ENCODE peak calls at places on chromosome 1, in five cellular contexts. N, U, R, V and C are unnamed samples.
A peak's percentile ranks its signal among the peaks of the same experiment; 100 is the strongest.

GRCh38 chr1:5364591-5364990 is 627.6 kb downstream of the NPHP4 start:
- DNase-seq in R (no peak), U (no peak), N (no peak), V (no peak), C (no peak)

GRCh38 chr1:155052412-155053400 is 1.6 kb downstream of the ADAM15 start:
- DNase-seq in V (no peak), R (no peak), U (no peak), N (peak; percentile 39), C (no peak)

GRCh38 chr1:91924146-91924545 is 25.1 kb upstream of the BRDT start:
- DNase-seq in R (peak; percentile 75), N (no peak), V (peak; percentile 26), U (peak; percentile 73), C (no peak)

GRCh38 chr1:213989740-213990472 is 2.1 kb downstream of the PROX1 start:
- DNase-seq in V (no peak), N (no peak), U (no peak), R (no peak), C (no peak)

GRCh38 chr1:27527223-27527856 is 37.4 kb upstream of the WASF2 start:
- DNase-seq in V (no peak), U (no peak), N (peak; percentile 79), R (no peak), C (peak; percentile 39)

GRCh38 chr1:219088778-219089557 is 84.7 kb upstream of the LYPLAL1 start:
- DNase-seq in V (peak; percentile 73), N (peak; percentile 26), U (peak; percentile 26), R (peak; percentile 98), C (no peak)

GRCh38 chr1:16173447-16174260 is 17.8 kb upstream of the EPHA2 start:
- DNase-seq in U (no peak), N (peak; percentile 83), V (peak; percentile 31), R (peak; percentile 83), C (no peak)

GRCh38 chr1:195820925-195821324 is 787.3 kb downstream of the KCNT2 start:
- DNase-seq in N (no peak), U (no peak), R (no peak), V (no peak), C (no peak)

GRCh38 chr1:223819730-223820514 is 25.8 kb downstream of the TP53BP2 start:
- DNase-seq in V (no peak), R (peak; percentile 74), N (no peak), U (no peak), C (no peak)

GRCh38 chr1:6350416-6351088 is 43.0 kb downstream of the ACOT7 start:
- DNase-seq in N (peak; percentile 96), U (no peak), V (no peak), R (no peak), C (no peak)

GRCh38 chr1:3132685-3133084 is 63.7 kb downstream of the PRDM16 start:
- DNase-seq in U (no peak), V (no peak), N (no peak), R (no peak), C (no peak)

GRCh38 chr1:153903841-153904455 is 18.8 kb downstream of the GATAD2B start:
- DNase-seq in N (no peak), V (no peak), R (peak; percentile 38), U (no peak), C (no peak)

GRCh38 chr1:228697209-228698016 is 37.9 kb upstream of the RHOU start:
- DNase-seq in V (no peak), R (peak; percentile 87), U (peak; percentile 29), N (peak; percentile 81), C (no peak)

GRCh38 chr1:158149577-158150269 is 31.0 kb upstream of the CD1D start:
- DNase-seq in V (peak; percentile 70), U (peak; percentile 91), R (peak; percentile 99), N (peak; percentile 97), C (peak; percentile 86)

GRCh38 chr1:218347316-218347712 is 2.2 kb downstream of the TGFB2 start:
- DNase-seq in N (no peak), U (no peak), V (no peak), R (peak; percentile 60), C (no peak)

GRCh38 chr1:110239491-110240430 is 29.6 kb downstream of the KCNC4 start:
- DNase-seq in N (no peak), U (no peak), R (peak; percentile 60), V (peak; percentile 24), C (no peak)

GRCh38 chr1:112541299-112541698 is 32.5 kb downstream of the WNT2B start:
- DNase-seq in V (no peak), N (no peak), U (no peak), R (no peak), C (no peak)

GRCh38 chr1:161198877-161199431 is at the start of gene ADAMTS4:
- DNase-seq in V (peak; percentile 68), U (no peak), N (no peak), R (peak; percentile 97), C (no peak)

GRCh38 chr1:53220962-53221286 is 490 bp upstream of the CZIB start:
- DNase-seq in N (no peak), R (no peak), V (no peak), U (no peak), C (no peak)

GRCh38 chr1:27566462-27567182 is 37.3 kb downstream of the AHDC1 start:
- DNase-seq in N (no peak), U (no peak), V (no peak), R (no peak), C (no peak)

GRCh38 chr1:234879157-234880080 is 249.2 kb downstream of the TOMM20 start:
- DNase-seq in R (no peak), V (no peak), N (no peak), U (no peak), C (no peak)

GRCh38 chr1:203144661-203145060 is 17.1 kb downstream of the ADORA1 start:
- DNase-seq in N (no peak), U (no peak), V (no peak), R (peak; percentile 8), C (no peak)

GRCh38 chr1:109312246-109312645 is 5.4 kb upstream of the MYBPHL start:
- DNase-seq in N (no peak), U (no peak), V (no peak), R (no peak), C (no peak)

GRCh38 chr1:184906771-184907170 is 67.5 kb downstream of the NIBAN1 start:
- DNase-seq in N (no peak), R (peak; percentile 50), V (peak; percentile 33), U (no peak), C (no peak)

GRCh38 chr1:210496063-210496462 is 167.4 kb downstream of the HHAT start:
- DNase-seq in N (no peak), R (peak; percentile 3), V (peak; percentile 57), U (peak; percentile 36), C (no peak)

GRCh38 chr1:93630168-93630567 is 51.5 kb downstream of the BCAR3 start:
- DNase-seq in U (no peak), R (no peak), V (no peak), N (no peak), C (no peak)

GRCh38 chr1:231241751-231242150 is 739 bp downstream of the GNPAT start:
- DNase-seq in R (peak; percentile 10), N (no peak), V (no peak), U (no peak), C (peak; percentile 9)
- TF ChIP-seq CTCF in R (no peak), N (no peak), V (no peak), U (no peak), C (no peak)

GRCh38 chr1:116254776-116255175 is 118.3 kb upstream of the ATP1A1 start:
- DNase-seq in R (no peak), V (no peak), N (no peak), U (no peak), C (no peak)

GRCh38 chr1:116254001-116254400 is 119.0 kb upstream of the ATP1A1 start:
- DNase-seq in N (no peak), U (no peak), V (no peak), R (no peak), C (no peak)

GRCh38 chr1:116255486-116255885 is 117.6 kb upstream of the ATP1A1 start:
- DNase-seq in R (no peak), N (no peak), U (no peak), V (no peak), C (no peak)

GRCh38 chr1:116255933-116256649 is 117.0 kb upstream of the ATP1A1 start:
- DNase-seq in R (no peak), U (no peak), V (no peak), N (no peak), C (no peak)

GRCh38 chr1:116252785-116253184 is 120.3 kb upstream of the ATP1A1 start:
- DNase-seq in U (no peak), R (no peak), V (no peak), N (no peak), C (no peak)
- TF ChIP-seq CTCF in U (no peak), R (no peak), V (no peak), N (no peak), C (no peak)

DNA sequence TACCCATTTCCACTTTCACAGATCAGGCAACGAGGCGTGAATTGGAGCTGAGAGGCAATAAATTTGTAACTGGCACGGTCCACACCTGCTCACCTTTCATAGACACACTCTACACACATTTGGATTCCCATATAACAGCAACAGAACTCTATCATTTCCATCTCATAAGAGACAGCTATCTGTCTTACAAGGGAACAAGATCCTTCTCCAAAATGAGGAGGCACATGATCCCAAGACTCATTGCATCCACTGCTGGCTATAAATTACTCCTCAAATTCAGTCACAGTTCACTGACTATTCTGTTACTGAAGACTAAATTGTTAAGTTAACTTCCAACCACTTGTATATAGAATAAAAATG is 342.8 kb downstream of the MATN1 start:
- DNase-seq in N (no peak), V (no peak), U (no peak), R (no peak), C (no peak)
- TF ChIP-seq CTCF in N (no peak), V (no peak), U (no peak), R (no peak), C (no peak)

DNA sequence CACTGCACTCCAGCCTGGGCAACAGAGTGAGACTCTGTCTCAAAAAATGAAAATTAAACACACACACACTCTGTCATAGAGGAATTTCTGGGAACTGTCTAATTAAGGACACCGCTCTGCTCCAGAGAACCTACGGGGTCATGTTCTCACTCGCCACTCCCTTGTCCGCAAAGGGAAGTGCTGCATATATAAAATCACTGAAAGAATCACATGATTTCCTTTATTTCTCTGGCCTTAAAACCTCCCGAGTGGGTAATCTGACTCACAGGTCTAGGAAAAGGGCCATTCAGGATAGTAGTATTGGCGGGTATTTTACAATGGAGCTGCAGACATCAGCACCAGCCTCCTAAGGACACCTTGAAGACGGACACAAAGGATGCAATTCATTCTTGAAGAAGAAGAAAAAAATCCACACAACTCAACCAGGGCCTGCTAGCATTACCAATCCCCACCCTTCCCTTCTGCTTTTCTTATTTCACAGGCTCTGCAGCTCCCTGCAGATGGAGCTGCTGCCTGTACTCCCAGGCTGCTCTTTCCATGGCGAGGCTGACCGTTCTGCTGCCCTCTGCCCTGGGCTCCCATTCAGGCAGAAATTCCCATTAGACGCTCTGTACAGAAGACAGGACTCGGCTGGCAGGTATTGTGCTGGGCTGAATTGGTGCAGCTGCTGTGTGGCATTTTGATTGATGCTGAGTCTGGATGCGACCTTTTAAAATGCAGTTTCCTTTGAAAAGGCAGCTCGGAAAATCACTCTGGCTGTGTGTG is 53.3 kb upstream of the FAM89A start:
- DNase-seq in U (no peak), R (no peak), N (no peak), V (no peak), C (no peak)
- TF ChIP-seq CTCF in U (peak; percentile 14), R (no peak), N (no peak), V (peak; percentile 30), C (no peak)

GRCh38 chr1:34918609-34919561 is 10.6 kb downstream of the DLGAP3 start:
- DNase-seq in R (peak; percentile 4), V (no peak), N (no peak), U (no peak), C (no peak)
- TF ChIP-seq CTCF in R (no peak), V (no peak), N (no peak), U (no peak), C (no peak)